ENCODE peak calls at places on chromosomes 7 and 10, in eight cellular contexts. R is kidney glomerular epithelial cell, A is mesendoderm, B is activated T-cell treated with anti-CD3 and anti-CD28 coated beads for 1 hour, L is neural crest cell, I is NCI-H2081, W is cardiac muscle cell, Y is SHP77. O is an unnamed sample.
A peak's percentile ranks its signal among the peaks of the same experiment; 100 is the strongest.

GRCh38 chr7:7922684-7923385 is 45.8 kb upstream of the GLCCI1 start:
- DNase-seq in R (no peak), A (no peak), B (no peak), L (no peak), I (peak; percentile 42), W (no peak), Y (no peak), O (no peak)

GRCh38 chr10:119633538-119634218 is 17.5 kb upstream of the BAG3 start:
- DNase-seq in R (no peak), A (no peak), B (no peak), L (no peak), I (no peak), W (no peak), Y (no peak), O (no peak)

GRCh38 chr10:86357041-86357440 is 9.6 kb downstream of the GRID1 start:
- DNase-seq in R (no peak), A (no peak), B (no peak), L (no peak), I (no peak), W (no peak), Y (no peak), O (no peak)

GRCh38 chr10:124197301-124198148 is 104.1 kb upstream of the CHST15 start:
- DNase-seq in R (no peak), A (no peak), B (no peak), L (no peak), I (no peak), W (no peak), Y (no peak), O (no peak)

GRCh38 chr10:50361946-50362345 is 110.6 kb upstream of the ASAH2 start:
- DNase-seq in R (no peak), A (no peak), B (no peak), L (no peak), I (no peak), W (no peak), Y (no peak), O (no peak)

GRCh38 chr10:63491558-63492316 is 26.0 kb upstream of the JMJD1C start:
- DNase-seq in R (no peak), A (peak; percentile 67), B (no peak), L (no peak), I (no peak), W (peak; percentile 28), Y (no peak), O (peak; percentile 87)

GRCh38 chr10:131657985-131658330 is 242.8 kb upstream of the PPP2R2D start:
- DNase-seq in R (no peak), A (no peak), B (no peak), L (no peak), I (no peak), W (no peak), Y (no peak), O (no peak)

GRCh38 chr10:8069627-8070026 is 15.1 kb downstream of the GATA3 start:
- DNase-seq in R (no peak), A (no peak), B (no peak), L (no peak), I (no peak), W (no peak), Y (no peak), O (no peak)

GRCh38 chr7:69429817-69430501 is 168.3 kb upstream of the AUTS2 start:
- DNase-seq in R (no peak), A (no peak), B (no peak), L (no peak), I (peak; percentile 86), W (no peak), Y (no peak), O (no peak)

GRCh38 chr10:59814878-59815277 is 61.6 kb upstream of the MRLN start:
- DNase-seq in R (no peak), A (no peak), B (no peak), L (no peak), I (no peak), W (no peak), Y (no peak), O (no peak)

GRCh38 chr10:123997486-123998196 is 95.8 kb downstream of the CHST15 start:
- DNase-seq in R (peak; percentile 98), A (no peak), B (no peak), L (no peak), I (no peak), W (no peak), Y (no peak), O (peak; percentile 99)

O was measured in LHCN-M2.